ENCODE peak calls at places on chromosome 4, in nine cellular contexts. Z, A, L, S, X, K, Q, G and E are unnamed samples.

GRCh38 chr4:52192697-52193096 is 141.6 kb downstream of the SPATA18 start:
- DNase-seq in Z (peak), A (no peak), L (peak), S (no peak), X (no peak), K (no peak), Q (no peak), G (peak), E (peak)

GRCh38 chr4:16598241-16599224 is 299.9 kb downstream of the LDB2 start:
- DNase-seq in Z (no peak), A (peak), L (no peak), S (no peak), X (peak), K (no peak), Q (no peak), G (peak), E (no peak)

GRCh38 chr4:185718578-185719492 is 93.2 kb downstream of the SORBS2 start:
- DNase-seq in Z (no peak), A (peak), L (no peak), S (no peak), X (no peak), K (no peak), Q (no peak), G (no peak), E (peak)

GRCh38 chr4:185134176-185134869 is 8.7 kb upstream of the SLC25A4 start:
- DNase-seq in Z (peak), A (peak), L (peak), S (no peak), X (peak), K (peak), Q (peak), G (peak), E (no peak)

GRCh38 chr4:123846627-123847026 is 450.0 kb downstream of the SPRY1 start:
- DNase-seq in Z (no peak), A (no peak), L (no peak), S (no peak), X (no peak), K (no peak), Q (no peak), G (no peak), E (no peak)

GRCh38 chr4:145507636-145508035 is 26.0 kb downstream of the SMAD1 start:
- DNase-seq in Z (no peak), A (no peak), L (no peak), S (peak), X (no peak), K (peak), Q (no peak), G (no peak), E (no peak)

GRCh38 chr4:107444-108429 is 16.6 kb upstream of the ZNF718 start:
- DNase-seq in Z (no peak), A (peak), L (no peak), S (no peak), X (no peak), K (no peak), Q (peak), G (no peak), E (no peak)

GRCh38 chr4:183402771-183403170 is 41.7 kb upstream of the CDKN2AIP start:
- DNase-seq in Z (peak), A (no peak), L (no peak), S (no peak), X (no peak), K (no peak), Q (no peak), G (no peak), E (no peak)

GRCh38 chr4:134470544-134470943 is 269.0 kb upstream of the PABPC4L start:
- DNase-seq in Z (peak), A (peak), L (peak), S (no peak), X (no peak), K (no peak), Q (peak), G (no peak), E (no peak)

GRCh38 chr4:1720163-1720983 is 750 bp downstream of the TMEM129 start:
- DNase-seq in Z (no peak), A (peak), L (peak), S (no peak), X (no peak), K (no peak), Q (peak), G (peak), E (no peak)

GRCh38 chr4:55366621-55367020 is 20.6 kb downstream of the SRD5A3 start:
- DNase-seq in Z (no peak), A (no peak), L (no peak), S (no peak), X (no peak), K (no peak), Q (no peak), G (no peak), E (no peak)

GRCh38 chr4:54657194-54657555 is 582 bp upstream of the KIT start:
- DNase-seq in Z (no peak), A (no peak), L (peak), S (no peak), X (no peak), K (no peak), Q (peak), G (no peak), E (no peak)

GRCh38 chr4:151117371-151117962 is 18.0 kb downstream of the RPS3A start:
- DNase-seq in Z (peak), A (peak), L (peak), S (peak), X (peak), K (peak), Q (peak), G (peak), E (no peak)

GRCh38 chr4:103397527-103397926 is 199.4 kb upstream of the CENPE start:
- DNase-seq in Z (no peak), A (no peak), L (no peak), S (no peak), X (no peak), K (no peak), Q (no peak), G (no peak), E (no peak)

GRCh38 chr4:184801781-184802180 is 24.0 kb downstream of the ACSL1 start:
- DNase-seq in Z (no peak), A (no peak), L (no peak), S (no peak), X (no peak), K (peak), Q (no peak), G (peak), E (no peak)

GRCh38 chr4:176238157-176238608 is 30.8 kb downstream of the ASB5 start:
- DNase-seq in Z (no peak), A (peak), L (no peak), S (peak), X (peak), K (no peak), Q (no peak), G (peak), E (no peak)

GRCh38 chr4:46329118-46329976 is 60.6 kb downstream of the GABRA2 start:
- DNase-seq in Z (peak), A (peak), L (peak), S (peak), X (peak), K (peak), Q (peak), G (no peak), E (no peak)

GRCh38 chr4:152014280-152014679 is 253.5 kb upstream of the GATB start:
- DNase-seq in Z (no peak), A (no peak), L (no peak), S (no peak), X (no peak), K (no peak), Q (no peak), G (no peak), E (no peak)

GRCh38 chr4:168796362-168797106 is 213.5 kb downstream of the CBR4 start:
- DNase-seq in Z (no peak), A (peak), L (no peak), S (peak), X (no peak), K (peak), Q (no peak), G (peak), E (no peak)

GRCh38 chr4:47383829-47384427 is 79.6 kb downstream of the COMMD8 start:
- DNase-seq in Z (peak), A (peak), L (peak), S (no peak), X (peak), K (peak), Q (peak), G (peak), E (no peak)

GRCh38 chr4:74039065-74039763 is 725 bp upstream of the CXCL3 start:
- DNase-seq in Z (peak), A (no peak), L (no peak), S (no peak), X (no peak), K (no peak), Q (no peak), G (peak), E (no peak)

GRCh38 chr4:157957905-157958304 is 214.9 kb downstream of the GASK1B start:
- DNase-seq in Z (no peak), A (no peak), L (no peak), S (no peak), X (no peak), K (no peak), Q (no peak), G (no peak), E (no peak)

GRCh38 chr4:113101669-113102068 is 52.2 kb downstream of the ANK2 start:
- DNase-seq in Z (no peak), A (no peak), L (no peak), S (no peak), X (no peak), K (peak), Q (no peak), G (peak), E (no peak)

GRCh38 chr4:82718067-82718935 is 80.3 kb downstream of the SCD5 start:
- DNase-seq in Z (no peak), A (no peak), L (no peak), S (no peak), X (no peak), K (no peak), Q (no peak), G (peak), E (no peak)

GRCh38 chr4:18012115-18012806 is 9.3 kb downstream of the LCORL start:
- DNase-seq in Z (no peak), A (no peak), L (no peak), S (no peak), X (no peak), K (no peak), Q (no peak), G (no peak), E (no peak)
- H3K4me3 ChIP-seq in Z (no peak), A (no peak), L (no peak), S (no peak), X (no peak), K (no peak), Q (no peak), G (no peak), E (no peak)

DNA sequence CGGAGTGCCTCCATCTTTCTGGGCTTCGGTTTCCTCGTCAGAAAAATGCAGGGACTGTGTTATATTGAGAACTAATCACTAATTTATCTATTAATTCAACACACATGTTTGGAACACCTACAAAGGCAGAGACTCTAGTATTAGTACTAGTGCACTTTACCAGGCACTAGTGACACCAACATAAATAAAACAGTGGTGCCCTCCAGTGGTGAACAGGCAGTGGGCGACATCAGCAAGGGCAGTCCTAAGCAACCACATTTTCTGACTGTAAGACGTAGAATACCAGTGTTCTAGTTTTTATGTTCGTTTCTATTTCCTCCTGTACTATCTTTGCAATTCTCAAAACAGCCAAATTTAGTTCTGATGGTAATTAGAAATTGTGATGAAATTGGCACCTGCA is 69.1 kb upstream of the UCP1 start:
- DNase-seq in Z (peak), A (no peak), L (peak), S (no peak), X (no peak), K (peak), Q (peak), G (peak), E (no peak)
- TF ChIP-seq CTCF in Z (peak), A (peak), L (peak), S (peak), X (peak), K (peak), Q (peak), G (peak), E (peak)

GRCh38 chr4:146639414-146639814 is 721 bp downstream of the POU4F2 start:
- DNase-seq in Z (no peak), A (no peak), L (no peak), S (no peak), X (no peak), K (no peak), Q (no peak), G (no peak), E (no peak)

GRCh38 chr4:146640021-146640425 is 1.3 kb downstream of the POU4F2 start:
- DNase-seq in Z (no peak), A (no peak), L (no peak), S (no peak), X (no peak), K (no peak), Q (no peak), G (no peak), E (no peak)

GRCh38 chr4:146641762-146642161 is 3.1 kb downstream of the POU4F2 start:
- DNase-seq in Z (no peak), A (no peak), L (no peak), S (no peak), X (no peak), K (no peak), Q (no peak), G (no peak), E (no peak)

GRCh38 chr4:146638801-146639351 is at the start of gene POU4F2:
- DNase-seq in Z (peak), A (peak), L (peak), S (no peak), X (no peak), K (no peak), Q (peak), G (peak), E (no peak)

GRCh38 chr4:146640459-146641061 is 1.9 kb downstream of the POU4F2 start:
- DNase-seq in Z (no peak), A (no peak), L (peak), S (no peak), X (no peak), K (no peak), Q (peak), G (no peak), E (no peak)
- H3K4me3 ChIP-seq in Z (peak), A (no peak), L (no peak), S (no peak), X (no peak), K (no peak), Q (peak), G (no peak), E (no peak)

GRCh38 chr4:155995069-155995468 is 41.4 kb upstream of the CTSO start:
- DNase-seq in Z (no peak), A (no peak), L (no peak), S (no peak), X (no peak), K (no peak), Q (no peak), G (no peak), E (no peak)

DNA sequence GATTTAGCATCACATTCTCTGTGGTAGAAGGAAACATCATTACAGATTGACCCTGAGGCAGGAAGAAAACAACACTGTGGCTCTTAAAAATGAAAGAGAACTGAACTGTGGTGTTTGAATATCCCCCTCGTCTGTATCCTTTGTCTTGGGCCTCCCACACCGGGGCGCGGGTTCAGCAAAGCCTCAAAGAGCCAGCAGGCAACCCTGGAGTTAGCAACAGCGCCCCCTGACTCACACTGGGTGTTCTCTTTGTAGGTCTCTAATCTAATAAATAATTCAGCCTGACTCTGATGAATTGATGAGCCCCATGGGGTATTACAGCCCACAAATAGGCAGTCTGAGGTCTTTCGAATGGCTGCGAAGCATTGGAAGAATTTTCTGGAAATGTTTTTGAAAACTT is 46.1 kb upstream of the CTSO start:
- DNase-seq in Z (peak), A (peak), L (peak), S (no peak), X (no peak), K (no peak), Q (peak), G (no peak), E (no peak)
- TF ChIP-seq CTCF in Z (peak), A (peak), L (peak), S (no peak), X (peak), K (peak), Q (peak), G (peak), E (peak)